ENCODE peak calls at places on chromosome 15, in seven cellular contexts. W is AG04449, A is colonic mucosa, S is choroid plexus epithelial cell, C is GM06990, E is AG09309, U is dorsolateral prefrontal cortex. N is an unnamed sample.
A peak's percentile ranks its signal among the peaks of the same experiment; 100 is the strongest.

GRCh38 chr15:76328106-76328696 is 8.4 kb upstream of the ISL2 start:
- DNase-seq in A (no peak), W (no peak), S (no peak), E (no peak), U (no peak), C (no peak), N (no peak)

GRCh38 chr15:87604857-87605446 is 651.6 kb downstream of the NTRK3 start:
- DNase-seq in U (no peak), S (peak; percentile 46), C (no peak), W (no peak), E (no peak), A (no peak), N (no peak)

GRCh38 chr15:77476999-77477398 is 56.3 kb downstream of the HMG20A start:
- DNase-seq in S (peak; percentile 35), C (no peak), U (no peak), E (no peak), A (no peak), W (no peak), N (no peak)

GRCh38 chr15:95839367-95839782 is 491.1 kb upstream of the NR2F2 start:
- DNase-seq in E (no peak), A (no peak), U (no peak), C (peak; percentile 20), S (no peak), W (no peak), N (no peak)

GRCh38 chr15:78170848-78171773 is 21.9 kb downstream of the IDH3A start:
- DNase-seq in C (peak; percentile 67), W (no peak), S (no peak), A (peak; percentile 20), U (no peak), E (no peak), N (no peak)

GRCh38 chr15:96327155-96327741 is 3.3 kb upstream of the NR2F2 start:
- DNase-seq in E (peak; percentile 78), W (peak; percentile 65), C (no peak), A (peak; percentile 51), S (peak; percentile 96), U (no peak), N (peak; percentile 89)

GRCh38 chr15:38144921-38145320 is 107.7 kb upstream of the SPRED1 start:
- DNase-seq in A (no peak), U (no peak), E (no peak), S (peak; percentile 20), C (no peak), W (no peak), N (no peak)

GRCh38 chr15:101142711-101143110 is 109.1 kb downstream of the CHSY1 start:
- DNase-seq in E (no peak), C (no peak), W (no peak), A (no peak), S (no peak), U (no peak), N (no peak)

GRCh38 chr15:84631706-84632272 is 22.3 kb downstream of the WDR73 start:
- DNase-seq in A (no peak), W (no peak), E (no peak), U (no peak), C (no peak), S (peak; percentile 42), N (no peak)

DNA sequence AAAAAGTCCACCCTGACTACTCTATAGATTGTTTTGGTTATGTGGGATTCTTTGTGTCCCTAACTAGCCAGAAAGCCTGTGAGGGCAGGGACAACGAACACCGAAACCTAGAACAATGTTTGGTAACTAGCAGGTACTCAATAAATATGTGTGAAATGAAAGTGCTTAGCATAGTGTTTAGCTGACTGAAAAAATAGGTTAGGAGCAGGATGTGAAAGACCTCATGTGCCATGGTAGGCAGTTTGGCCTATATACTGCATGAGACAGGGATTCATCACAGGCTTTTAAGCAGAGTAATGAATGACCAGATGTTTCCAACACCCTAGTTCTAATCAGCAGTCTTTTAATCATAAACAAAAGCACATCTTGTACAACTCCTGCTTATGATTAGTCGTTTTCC is 64.2 kb downstream of the MYO5A start:
- DNase-seq in A (no peak), U (no peak), S (no peak), C (peak; percentile 54), E (no peak), W (no peak), N (no peak)
- H3K4me3 ChIP-seq in A (no peak overlapping the region), U (no peak overlapping the region), S (no peak overlapping the region), C (peak overlapping the region; percentile 7), E (no peak overlapping the region), W (no peak overlapping the region), N (no peak overlapping the region)

GRCh38 chr15:31439328-31439727 is 112.7 kb downstream of the KLF13 start:
- DNase-seq in S (no peak), W (no peak), E (no peak), C (no peak), U (no peak), A (peak; percentile 73), N (no peak)

GRCh38 chr15:31438601-31439265 is 112.1 kb downstream of the KLF13 start:
- DNase-seq in S (no peak), E (no peak), U (no peak), A (no peak), C (no peak), W (no peak), N (no peak)

GRCh38 chr15:31440754-31441298 is 114.2 kb downstream of the KLF13 start:
- DNase-seq in E (no peak), U (no peak), S (peak; percentile 39), C (peak; percentile 62), W (no peak), A (peak; percentile 71), N (no peak)

GRCh38 chr15:31444844-31445243 is 118.2 kb downstream of the KLF13 start:
- DNase-seq in U (no peak), C (no peak), A (no peak), W (no peak), S (no peak), E (no peak), N (no peak)

DNA sequence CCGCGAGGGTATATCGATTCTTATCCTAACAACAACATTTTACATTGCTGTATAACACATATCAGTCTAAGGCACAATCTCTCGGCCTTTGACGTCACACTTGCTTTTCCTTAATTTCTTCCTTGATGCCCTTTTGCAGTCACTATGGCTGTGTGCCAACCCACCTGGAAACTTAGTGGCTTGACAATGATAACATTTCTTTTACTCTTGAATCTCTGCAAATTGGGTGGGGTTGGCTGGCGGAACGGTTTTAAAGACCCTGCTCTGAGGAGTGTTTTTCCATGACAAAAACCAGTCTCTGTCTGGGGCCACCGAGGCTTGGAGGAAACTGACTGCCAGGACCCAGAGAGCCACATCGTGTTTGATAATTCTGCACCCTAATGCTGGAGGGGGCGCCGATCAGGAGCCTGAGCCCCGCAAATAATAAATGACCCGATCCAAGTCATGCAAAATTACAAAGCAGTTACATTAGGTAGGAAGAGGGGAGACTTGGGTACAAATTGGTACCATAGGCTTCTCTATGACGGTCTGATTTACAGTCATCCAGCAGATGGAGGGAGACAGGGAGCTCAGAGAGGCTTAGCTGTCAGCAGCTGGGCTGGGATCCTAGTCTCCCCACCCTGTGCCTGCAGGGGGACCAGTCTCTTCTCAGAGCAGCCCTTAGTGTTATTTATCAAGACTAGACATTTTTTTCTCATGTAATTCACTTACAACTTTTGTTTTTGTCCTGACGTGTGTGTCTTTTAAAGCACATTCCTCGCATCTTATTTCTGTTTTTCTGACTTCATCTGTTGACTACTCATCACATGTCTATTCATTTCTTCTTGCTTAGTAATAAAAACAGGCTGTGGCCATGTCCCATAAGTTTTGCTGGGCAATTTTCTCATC is 115.8 kb downstream of the KLF13 start:
- DNase-seq in E (peak; percentile 85), W (peak; percentile 91), S (peak; percentile 93), C (no peak), U (no peak), A (peak; percentile 52), N (peak; percentile 15)
- TF ChIP-seq CTCF in E (peak; percentile 48), W (peak; percentile 51), S (peak; percentile 67), C (peak; percentile 11), U (no peak), A (no peak), N (peak; percentile 11)

DNA sequence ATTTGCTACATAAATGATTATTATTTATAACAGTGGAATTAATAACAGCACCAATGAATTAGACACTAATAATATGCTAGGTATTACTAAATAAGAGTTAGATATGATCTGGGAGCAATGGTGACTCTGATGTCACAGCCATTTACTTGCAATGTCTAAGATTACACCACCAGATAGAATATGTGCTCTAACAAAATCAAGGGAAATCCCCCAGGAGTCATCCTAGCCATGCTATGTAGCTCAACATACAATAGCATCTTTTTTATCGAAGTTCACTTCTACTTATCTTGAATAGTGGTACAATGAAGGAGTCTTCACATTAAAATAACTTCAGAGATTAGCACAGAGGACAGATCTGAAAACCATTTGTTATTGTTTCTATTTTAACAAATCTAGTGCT is 154.0 kb downstream of the FMN1 start:
- DNase-seq in S (no peak), E (no peak), U (no peak), C (no peak), W (no peak), A (no peak), N (no peak)
- H3K4me3 ChIP-seq in S (no peak overlapping the region), E (no peak overlapping the region), U (no peak overlapping the region), C (no peak overlapping the region), W (no peak overlapping the region), A (no peak overlapping the region), N (no peak overlapping the region)

DNA sequence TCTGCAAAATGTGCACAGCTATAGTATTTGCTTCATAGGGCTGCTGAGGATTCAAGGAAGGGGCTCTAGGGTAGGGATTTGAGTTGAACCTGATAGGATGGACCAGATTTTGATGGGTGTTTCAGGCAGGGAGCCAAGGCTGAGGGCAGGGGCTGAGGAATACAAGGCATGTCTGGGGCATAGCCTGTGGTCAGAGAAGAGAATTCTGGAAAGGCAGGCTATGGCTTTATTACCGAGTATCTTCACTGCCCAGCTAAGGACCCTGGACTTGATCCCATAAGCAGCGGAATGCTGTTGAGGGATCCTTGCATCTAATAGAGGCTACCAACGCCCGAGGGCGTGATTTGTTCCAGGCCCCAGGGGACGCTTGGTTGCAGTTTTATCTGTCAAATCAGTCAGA is 193.0 kb upstream of the TLE3 start:
- DNase-seq in U (no peak), A (no peak), W (no peak), E (no peak), S (no peak), C (no peak), N (no peak)
- TF ChIP-seq CTCF in U (no peak), A (no peak), W (no peak), E (no peak), S (no peak), C (no peak), N (no peak)

DNA sequence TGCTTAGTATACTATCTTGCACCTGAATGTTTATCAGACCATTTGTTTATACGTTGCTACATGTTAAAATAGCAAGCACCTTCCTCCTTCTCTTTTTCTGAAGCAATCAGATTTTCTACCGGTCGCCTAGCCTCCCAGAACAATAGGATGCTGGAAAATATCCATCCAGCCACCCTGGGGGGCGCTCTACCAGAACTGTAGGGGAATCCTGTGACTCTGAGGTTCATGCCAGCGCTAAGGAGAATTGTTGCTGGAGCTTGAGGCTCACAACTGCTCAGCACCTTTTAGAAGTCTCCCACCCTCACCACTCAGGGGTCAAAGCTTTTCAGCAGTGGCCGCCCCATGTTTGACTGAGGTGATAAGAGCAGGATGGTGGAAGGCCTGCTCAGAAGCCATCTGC is 27.5 kb downstream of the SQOR start:
- DNase-seq in W (no peak), U (no peak), C (no peak), E (no peak), S (no peak), A (no peak), N (no peak)
- H3K4me3 ChIP-seq in W (no peak overlapping the region), U (no peak overlapping the region), C (no peak overlapping the region), E (no peak overlapping the region), S (no peak overlapping the region), A (no peak overlapping the region), N (no peak overlapping the region)

N was measured in epithelial cell of proximal tubule.